ENCODE peak calls at places on chromosomes 3 and 15, in four cellular contexts. One of them, this sample, is unnamed.

GRCh38 chr3:189555558-189555881 is 75.7 kb upstream of the TP63 start:
- DNase-seq in dorsolateral prefrontal cortex: no peak
- DNase-seq in NCI-H460: no peak
- DNase-seq in substantia nigra: no peak
- DNase-seq in this sample: no peak

GRCh38 chr15:75696303-75696657 is 16.4 kb downstream of the CSPG4 start:
- DNase-seq in dorsolateral prefrontal cortex: peak
- DNase-seq in NCI-H460: no peak
- DNase-seq in substantia nigra: peak
- DNase-seq in this sample: peak

GRCh38 chr3:9067352-9067975 is 104.2 kb upstream of the RAD18 start:
- DNase-seq in dorsolateral prefrontal cortex: peak
- DNase-seq in NCI-H460: peak
- DNase-seq in substantia nigra: peak
- DNase-seq in this sample: peak

GRCh38 chr15:77538793-77539487 is 93.8 kb downstream of the LINGO1 start:
- DNase-seq in dorsolateral prefrontal cortex: no peak
- DNase-seq in NCI-H460: no peak
- DNase-seq in substantia nigra: no peak
- DNase-seq in this sample: no peak

GRCh38 chr3:126491221-126492013 is 15.7 kb upstream of the ZXDC start:
- DNase-seq in dorsolateral prefrontal cortex: no peak
- DNase-seq in NCI-H460: no peak
- DNase-seq in substantia nigra: no peak
- DNase-seq in this sample: no peak

GRCh38 chr15:66603301-66604179 is 37.7 kb upstream of the LCTL start:
- DNase-seq in dorsolateral prefrontal cortex: peak
- DNase-seq in NCI-H460: peak
- DNase-seq in substantia nigra: peak
- DNase-seq in this sample: no peak

GRCh38 chr15:66872394-66872793 is 170.4 kb downstream of the SMAD6 start:
- DNase-seq in dorsolateral prefrontal cortex: no peak
- DNase-seq in NCI-H460: no peak
- DNase-seq in substantia nigra: no peak
- DNase-seq in this sample: no peak

GRCh38 chr3:50251220-50251619 is 15.2 kb downstream of the GNAI2 start:
- DNase-seq in dorsolateral prefrontal cortex: no peak
- DNase-seq in NCI-H460: no peak
- DNase-seq in substantia nigra: no peak
- DNase-seq in this sample: peak

GRCh38 chr3:112610121-112610520 is 30.8 kb downstream of the CCDC80 start:
- DNase-seq in dorsolateral prefrontal cortex: no peak
- DNase-seq in NCI-H460: no peak
- DNase-seq in substantia nigra: no peak
- DNase-seq in this sample: no peak

GRCh38 chr15:63668601-63669000 is 71.4 kb downstream of the FBXL22 start:
- DNase-seq in dorsolateral prefrontal cortex: no peak
- DNase-seq in NCI-H460: no peak
- DNase-seq in substantia nigra: no peak
- DNase-seq in this sample: no peak

GRCh38 chr3:195825857-195826804 is 14.4 kb upstream of the MUC4 start:
- DNase-seq in dorsolateral prefrontal cortex: no peak
- DNase-seq in NCI-H460: no peak
- DNase-seq in substantia nigra: no peak
- DNase-seq in this sample: no peak

GRCh38 chr15:83378921-83379561 is 68.1 kb upstream of the SH3GL3 start:
- DNase-seq in dorsolateral prefrontal cortex: no peak
- DNase-seq in NCI-H460: no peak
- DNase-seq in substantia nigra: no peak
- DNase-seq in this sample: no peak

GRCh38 chr3:194938845-194939531 is 253.3 kb downstream of the FAM43A start:
- DNase-seq in dorsolateral prefrontal cortex: no peak
- DNase-seq in NCI-H460: no peak
- DNase-seq in substantia nigra: peak
- DNase-seq in this sample: peak

This sample was measured in anterior cingulate cortex.